ENCODE peak calls at places on chromosomes 4 and X, in four cellular contexts. One of them, this sample, is unnamed.

GRCh38 chrX:48516987-48517386 is 4.6 kb upstream of the EBP start:
- DNase-seq in aorta: no peak
- DNase-seq in Panc1: no peak
- DNase-seq in dorsolateral prefrontal cortex: no peak
- DNase-seq in this sample: no peak

GRCh38 chr4:41525129-41525528 is 12.8 kb upstream of the LIMCH1 start:
- DNase-seq in aorta: no peak
- DNase-seq in Panc1: no peak
- DNase-seq in dorsolateral prefrontal cortex: no peak
- DNase-seq in this sample: no peak

GRCh38 chrX:107102980-107103379 is 15.6 kb downstream of the RBM41 start:
- DNase-seq in aorta: no peak
- DNase-seq in Panc1: no peak
- DNase-seq in dorsolateral prefrontal cortex: no peak
- DNase-seq in this sample: no peak

GRCh38 chrX:51459125-51459524 is 37.3 kb downstream of the NUDT11 start:
- DNase-seq in aorta: no peak
- DNase-seq in Panc1: no peak
- DNase-seq in dorsolateral prefrontal cortex: no peak
- DNase-seq in this sample: no peak

GRCh38 chr4:15344041-15344440 is 83.8 kb upstream of the C1QTNF7 start:
- DNase-seq in aorta: no peak
- DNase-seq in Panc1: no peak
- DNase-seq in dorsolateral prefrontal cortex: no peak
- DNase-seq in this sample: no peak

GRCh38 chrX:72280210-72280882 is 3.3 kb upstream of the RPS4X start:
- DNase-seq in aorta: no peak
- DNase-seq in Panc1: no peak
- DNase-seq in dorsolateral prefrontal cortex: no peak
- DNase-seq in this sample: no peak

GRCh38 chr4:8180310-8181093 is 18.6 kb upstream of the SH3TC1 start:
- DNase-seq in aorta: no peak
- DNase-seq in Panc1: no peak
- DNase-seq in dorsolateral prefrontal cortex: no peak
- DNase-seq in this sample: no peak

GRCh38 chr4:83561381-83561780 is 25.5 kb downstream of the GPAT3 start:
- DNase-seq in aorta: no peak
- DNase-seq in Panc1: peak; percentile 50
- DNase-seq in dorsolateral prefrontal cortex: no peak
- DNase-seq in this sample: no peak

GRCh38 chr4:99504804-99505502 is 5.9 kb upstream of the C4orf17 start:
- DNase-seq in aorta: no peak
- DNase-seq in Panc1: no peak
- DNase-seq in dorsolateral prefrontal cortex: no peak
- DNase-seq in this sample: no peak

GRCh38 chrX:120697053-120697452 is 67.2 kb upstream of the C1GALT1C1 start:
- DNase-seq in aorta: no peak
- DNase-seq in Panc1: no peak
- DNase-seq in dorsolateral prefrontal cortex: no peak
- DNase-seq in this sample: no peak

GRCh38 chr4:136750898-136751297 is 781.4 kb downstream of the PCDH18 start:
- DNase-seq in aorta: no peak
- DNase-seq in Panc1: no peak
- DNase-seq in dorsolateral prefrontal cortex: no peak
- DNase-seq in this sample: no peak

GRCh38 chrX:53288173-53288572 is 6.8 kb upstream of the IQSEC2 start:
- DNase-seq in aorta: no peak
- DNase-seq in Panc1: no peak
- DNase-seq in dorsolateral prefrontal cortex: peak; percentile 43
- DNase-seq in this sample: peak; percentile 27

GRCh38 chrX:73577368-73577767 is 14.4 kb downstream of the CHIC1 start:
- DNase-seq in aorta: no peak
- DNase-seq in Panc1: no peak
- DNase-seq in dorsolateral prefrontal cortex: no peak
- DNase-seq in this sample: no peak

GRCh38 chrX:85020216-85020615 is 16.5 kb downstream of the APOOL start:
- DNase-seq in aorta: no peak
- DNase-seq in Panc1: no peak
- DNase-seq in dorsolateral prefrontal cortex: no peak
- DNase-seq in this sample: no peak

GRCh38 chr4:48129307-48130014 is 4.6 kb downstream of the TXK start:
- DNase-seq in aorta: peak; percentile 80
- DNase-seq in Panc1: no peak
- DNase-seq in dorsolateral prefrontal cortex: no peak
- DNase-seq in this sample: no peak

GRCh38 chrX:149511081-149511480 is 6.0 kb upstream of the IDS start:
- DNase-seq in aorta: no peak
- DNase-seq in Panc1: no peak
- DNase-seq in dorsolateral prefrontal cortex: no peak
- DNase-seq in this sample: no peak

GRCh38 chr4:4871267-4872147 is 12.0 kb downstream of the MSX1 start:
- DNase-seq in aorta: no peak
- DNase-seq in Panc1: no peak
- DNase-seq in dorsolateral prefrontal cortex: no peak
- DNase-seq in this sample: no peak

GRCh38 chr4:102169345-102169744 is 175.9 kb downstream of the SLC39A8 start:
- DNase-seq in aorta: no peak
- DNase-seq in Panc1: no peak
- DNase-seq in dorsolateral prefrontal cortex: no peak
- DNase-seq in this sample: no peak

GRCh38 chrX:153874366-153875125 is 11.4 kb downstream of the L1CAM start:
- DNase-seq in aorta: no peak
- DNase-seq in Panc1: no peak
- DNase-seq in dorsolateral prefrontal cortex: no peak
- DNase-seq in this sample: no peak

GRCh38 chr4:8690216-8690786 is 97.7 kb downstream of the CPZ start:
- DNase-seq in aorta: no peak
- DNase-seq in Panc1: no peak
- DNase-seq in dorsolateral prefrontal cortex: no peak
- DNase-seq in this sample: peak; percentile 2

GRCh38 chr4:53816561-53816960 is 225.3 kb upstream of the LNX1 start:
- DNase-seq in aorta: no peak
- DNase-seq in Panc1: no peak
- DNase-seq in dorsolateral prefrontal cortex: no peak
- DNase-seq in this sample: no peak

GRCh38 chr4:24568425-24568824 is 15.9 kb downstream of the DHX15 start:
- DNase-seq in aorta: no peak
- DNase-seq in Panc1: no peak
- DNase-seq in dorsolateral prefrontal cortex: no peak
- DNase-seq in this sample: no peak

GRCh38 chr4:158172558-158173258 is at the start of gene GASK1B:
- DNase-seq in aorta: no peak
- DNase-seq in Panc1: no peak
- DNase-seq in dorsolateral prefrontal cortex: peak; percentile 33
- DNase-seq in this sample: peak; percentile 50

GRCh38 chr4:54998991-54999390 is 126.4 kb downstream of the KDR start:
- DNase-seq in aorta: no peak
- DNase-seq in Panc1: no peak
- DNase-seq in dorsolateral prefrontal cortex: no peak
- DNase-seq in this sample: no peak

GRCh38 chr4:38152305-38152704 is 192.1 kb downstream of the PTTG2 start:
- DNase-seq in aorta: no peak
- DNase-seq in Panc1: no peak
- DNase-seq in dorsolateral prefrontal cortex: no peak
- DNase-seq in this sample: no peak

GRCh38 chrX:14920196-14920595 is 47.0 kb downstream of the MOSPD2 start:
- DNase-seq in aorta: no peak
- DNase-seq in Panc1: no peak
- DNase-seq in dorsolateral prefrontal cortex: no peak
- DNase-seq in this sample: no peak

GRCh38 chr4:13694256-13694655 is 66.7 kb upstream of the BOD1L1 start:
- DNase-seq in aorta: no peak
- DNase-seq in Panc1: no peak
- DNase-seq in dorsolateral prefrontal cortex: no peak
- DNase-seq in this sample: no peak

GRCh38 chr4:125045311-125045710 is 269.4 kb upstream of the FAT4 start:
- DNase-seq in aorta: no peak
- DNase-seq in Panc1: no peak
- DNase-seq in dorsolateral prefrontal cortex: no peak
- DNase-seq in this sample: no peak

GRCh38 chr4:173466101-173466500 is 63.9 kb downstream of the HAND2 start:
- DNase-seq in aorta: no peak
- DNase-seq in Panc1: no peak
- DNase-seq in dorsolateral prefrontal cortex: no peak
- DNase-seq in this sample: no peak

GRCh38 chr4:27084685-27085356 is 224.2 kb downstream of the STIM2 start:
- DNase-seq in aorta: peak; percentile 80
- DNase-seq in Panc1: no peak
- DNase-seq in dorsolateral prefrontal cortex: peak; percentile 72
- DNase-seq in this sample: no peak

GRCh38 chrX:104112326-104112951 is at the start of gene ZCCHC18:
- DNase-seq in aorta: peak; percentile 90
- DNase-seq in Panc1: no peak
- DNase-seq in dorsolateral prefrontal cortex: peak; percentile 35
- DNase-seq in this sample: peak; percentile 80

GRCh38 chr4:135372131-135372530 is 1170.5 kb upstream of the PABPC4L start:
- DNase-seq in aorta: no peak
- DNase-seq in Panc1: no peak
- DNase-seq in dorsolateral prefrontal cortex: no peak
- DNase-seq in this sample: no peak

GRCh38 chr4:54368861-54369260 is 139.8 kb downstream of the PDGFRA start:
- DNase-seq in aorta: no peak
- DNase-seq in Panc1: no peak
- DNase-seq in dorsolateral prefrontal cortex: no peak
- DNase-seq in this sample: no peak

GRCh38 chr4:139692300-139693012 is 26.8 kb downstream of the MGST2 start:
- DNase-seq in aorta: no peak
- DNase-seq in Panc1: no peak
- DNase-seq in dorsolateral prefrontal cortex: no peak
- DNase-seq in this sample: no peak

GRCh38 chr4:146134761-146135160 is 40.8 kb upstream of the LSM6 start:
- DNase-seq in aorta: no peak
- DNase-seq in Panc1: no peak
- DNase-seq in dorsolateral prefrontal cortex: no peak
- DNase-seq in this sample: no peak

GRCh38 chr4:146135941-146136340 is 39.6 kb upstream of the LSM6 start:
- DNase-seq in aorta: no peak
- DNase-seq in Panc1: no peak
- DNase-seq in dorsolateral prefrontal cortex: no peak
- DNase-seq in this sample: no peak

GRCh38 chr4:146132445-146132844 is 43.1 kb upstream of the LSM6 start:
- DNase-seq in aorta: no peak
- DNase-seq in Panc1: no peak
- DNase-seq in dorsolateral prefrontal cortex: no peak
- DNase-seq in this sample: no peak
- H3K4me3 ChIP-seq in aorta: no peak overlapping the region
- H3K4me3 ChIP-seq in Panc1: no peak overlapping the region
- H3K4me3 ChIP-seq in dorsolateral prefrontal cortex: no peak overlapping the region
- H3K4me3 ChIP-seq in this sample: no peak overlapping the region

GRCh38 chrX:3520987-3521875 is 174.8 kb upstream of the MXRA5 start:
- DNase-seq in aorta: no peak
- DNase-seq in Panc1: no peak
- DNase-seq in dorsolateral prefrontal cortex: no peak
- DNase-seq in this sample: no peak

GRCh38 chrX:3522016-3522690 is 175.7 kb upstream of the MXRA5 start:
- DNase-seq in aorta: no peak
- DNase-seq in Panc1: no peak
- DNase-seq in dorsolateral prefrontal cortex: no peak
- DNase-seq in this sample: no peak

GRCh38 chrX:3520458-3520857 is 174.0 kb upstream of the MXRA5 start:
- DNase-seq in aorta: no peak
- DNase-seq in Panc1: no peak
- DNase-seq in dorsolateral prefrontal cortex: no peak
- DNase-seq in this sample: no peak

GRCh38 chrX:3516051-3516541 is 169.6 kb upstream of the MXRA5 start:
- DNase-seq in aorta: no peak
- DNase-seq in Panc1: no peak
- DNase-seq in dorsolateral prefrontal cortex: no peak
- DNase-seq in this sample: no peak

GRCh38 chrX:3518870-3519269 is 172.4 kb upstream of the MXRA5 start:
- DNase-seq in aorta: no peak
- DNase-seq in Panc1: peak; percentile 2
- DNase-seq in dorsolateral prefrontal cortex: no peak
- DNase-seq in this sample: peak; percentile 37
- H3K4me3 ChIP-seq in aorta: no peak overlapping the region
- H3K4me3 ChIP-seq in Panc1: no peak overlapping the region
- H3K4me3 ChIP-seq in dorsolateral prefrontal cortex: no peak overlapping the region
- H3K4me3 ChIP-seq in this sample: no peak overlapping the region

DNA sequence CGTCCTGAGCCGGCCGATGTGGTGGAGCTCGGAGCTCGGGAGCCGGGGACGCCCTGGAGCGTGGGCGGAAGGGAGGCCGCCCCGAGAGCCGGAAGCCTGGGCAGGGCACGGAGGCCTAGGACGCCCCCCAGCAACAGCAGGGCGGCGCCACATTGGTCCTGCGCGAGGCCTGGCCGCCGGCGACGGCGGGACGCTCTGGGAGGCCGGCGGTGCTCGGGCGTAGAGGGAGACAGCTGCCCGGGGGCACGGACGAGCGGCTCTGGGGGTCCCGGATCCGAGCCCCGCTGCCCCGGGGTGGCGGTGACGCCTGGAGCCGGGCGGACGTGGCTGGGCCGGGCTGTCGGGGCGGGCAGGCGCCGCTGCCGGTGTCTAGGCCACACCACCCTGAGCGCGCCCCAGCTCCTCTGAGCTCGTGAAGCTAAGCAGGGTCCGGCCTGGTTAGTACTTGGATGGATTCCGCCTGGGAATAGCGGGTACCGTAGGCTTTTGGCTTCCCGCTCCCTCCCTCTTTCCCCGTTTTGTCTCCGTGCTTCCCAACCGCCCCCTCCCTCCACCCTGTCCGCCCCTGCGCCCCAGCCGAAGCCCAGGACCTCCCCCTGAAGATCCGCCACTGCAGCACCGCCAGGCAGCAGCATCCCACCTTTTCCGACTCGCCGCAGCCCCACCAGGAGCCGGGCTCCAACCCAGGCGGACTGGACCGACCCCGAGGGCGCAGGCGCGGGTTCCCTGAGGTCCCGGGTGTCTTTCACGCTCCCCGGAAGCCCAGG is 12.1 kb downstream of the FRG2 start:
- DNase-seq in aorta: no peak
- DNase-seq in Panc1: no peak
- DNase-seq in dorsolateral prefrontal cortex: no peak
- DNase-seq in this sample: no peak
- H3K4me3 ChIP-seq in aorta: no peak overlapping the region
- H3K4me3 ChIP-seq in Panc1: no peak overlapping the region
- H3K4me3 ChIP-seq in dorsolateral prefrontal cortex: no peak overlapping the region
- H3K4me3 ChIP-seq in this sample: no peak overlapping the region

GRCh38 chrX:17748684-17749083 is 11.4 kb downstream of the SCML1 start:
- DNase-seq in aorta: no peak
- DNase-seq in Panc1: no peak
- DNase-seq in dorsolateral prefrontal cortex: no peak
- DNase-seq in this sample: no peak
- H3K4me3 ChIP-seq in aorta: no peak overlapping the region
- H3K4me3 ChIP-seq in Panc1: no peak overlapping the region
- H3K4me3 ChIP-seq in dorsolateral prefrontal cortex: no peak overlapping the region
- H3K4me3 ChIP-seq in this sample: no peak overlapping the region

GRCh38 chr4:183588691-183589090 is 70.3 kb downstream of the RWDD4 start:
- DNase-seq in aorta: no peak
- DNase-seq in Panc1: no peak
- DNase-seq in dorsolateral prefrontal cortex: no peak
- DNase-seq in this sample: no peak
- H3K4me3 ChIP-seq in aorta: peak overlapping the region; percentile 73
- H3K4me3 ChIP-seq in Panc1: no peak overlapping the region
- H3K4me3 ChIP-seq in dorsolateral prefrontal cortex: peak overlapping the region; percentile 49
- H3K4me3 ChIP-seq in this sample: no peak overlapping the region